ENCODE peak calls at places on chromosomes 16 and 17, in ten cellular contexts. One of them, this sample, is unnamed.

GRCh38 chr16:19393226-19394074 is 24.2 kb upstream of the TMC5 start:
- DNase-seq in AG04449: no peak
- DNase-seq in breast epithelium: no peak
- DNase-seq in foreskin fibroblast: no peak
- DNase-seq in fibroblast of lung: peak
- DNase-seq in CD8-positive, alpha-beta T cell: no peak
- DNase-seq in AG10803: no peak
- DNase-seq in PC-3: peak
- DNase-seq in body of pancreas: no peak
- DNase-seq in brain microvascular endothelial cell: peak
- DNase-seq in this sample: peak

GRCh38 chr17:48871551-48872351 is 20.8 kb upstream of the ATP5MC1 start:
- DNase-seq in AG04449: no peak
- DNase-seq in breast epithelium: no peak
- DNase-seq in foreskin fibroblast: no peak
- DNase-seq in fibroblast of lung: no peak
- DNase-seq in CD8-positive, alpha-beta T cell: no peak
- DNase-seq in AG10803: no peak
- DNase-seq in PC-3: no peak
- DNase-seq in body of pancreas: peak
- DNase-seq in brain microvascular endothelial cell: no peak
- DNase-seq in this sample: peak

GRCh38 chr16:8936421-8936820 is 27.3 kb downstream of the USP7 start:
- DNase-seq in AG04449: no peak
- DNase-seq in breast epithelium: no peak
- DNase-seq in foreskin fibroblast: peak
- DNase-seq in fibroblast of lung: peak
- DNase-seq in CD8-positive, alpha-beta T cell: peak
- DNase-seq in AG10803: no peak
- DNase-seq in PC-3: peak
- DNase-seq in body of pancreas: peak
- DNase-seq in brain microvascular endothelial cell: peak
- DNase-seq in this sample: no peak

GRCh38 chr17:15782809-15783208 is 50.7 kb downstream of the TBC1D26 start:
- DNase-seq in AG04449: no peak
- DNase-seq in breast epithelium: peak
- DNase-seq in foreskin fibroblast: peak
- DNase-seq in fibroblast of lung: peak
- DNase-seq in CD8-positive, alpha-beta T cell: peak
- DNase-seq in AG10803: peak
- DNase-seq in PC-3: no peak
- DNase-seq in body of pancreas: peak
- DNase-seq in brain microvascular endothelial cell: peak
- DNase-seq in this sample: peak

GRCh38 chr17:49521521-49522185 is 26.6 kb downstream of the NGFR start:
- DNase-seq in AG04449: no peak
- DNase-seq in breast epithelium: no peak
- DNase-seq in foreskin fibroblast: no peak
- DNase-seq in fibroblast of lung: no peak
- DNase-seq in CD8-positive, alpha-beta T cell: no peak
- DNase-seq in AG10803: no peak
- DNase-seq in PC-3: no peak
- DNase-seq in body of pancreas: no peak
- DNase-seq in brain microvascular endothelial cell: no peak
- DNase-seq in this sample: no peak

GRCh38 chr16:46763147-46763546 is 15.0 kb upstream of the MYLK3 start:
- DNase-seq in AG04449: no peak
- DNase-seq in breast epithelium: no peak
- DNase-seq in foreskin fibroblast: no peak
- DNase-seq in fibroblast of lung: peak
- DNase-seq in CD8-positive, alpha-beta T cell: no peak
- DNase-seq in AG10803: no peak
- DNase-seq in PC-3: no peak
- DNase-seq in body of pancreas: no peak
- DNase-seq in brain microvascular endothelial cell: no peak
- DNase-seq in this sample: peak

GRCh38 chr17:32487460-32488176 is 825 bp downstream of the CDK5R1 start:
- DNase-seq in AG04449: no peak
- DNase-seq in breast epithelium: no peak
- DNase-seq in foreskin fibroblast: no peak
- DNase-seq in fibroblast of lung: peak
- DNase-seq in CD8-positive, alpha-beta T cell: no peak
- DNase-seq in AG10803: no peak
- DNase-seq in PC-3: no peak
- DNase-seq in body of pancreas: no peak
- DNase-seq in brain microvascular endothelial cell: no peak
- DNase-seq in this sample: no peak

GRCh38 chr16:13343981-13344380 is 442.6 kb downstream of the SHISA9 start:
- DNase-seq in AG04449: no peak
- DNase-seq in breast epithelium: no peak
- DNase-seq in foreskin fibroblast: peak
- DNase-seq in fibroblast of lung: peak
- DNase-seq in CD8-positive, alpha-beta T cell: no peak
- DNase-seq in AG10803: peak
- DNase-seq in PC-3: no peak
- DNase-seq in body of pancreas: no peak
- DNase-seq in brain microvascular endothelial cell: no peak
- DNase-seq in this sample: no peak

GRCh38 chr16:88938933-88939813 is 37.8 kb downstream of the CBFA2T3 start:
- DNase-seq in AG04449: no peak
- DNase-seq in breast epithelium: no peak
- DNase-seq in foreskin fibroblast: no peak
- DNase-seq in fibroblast of lung: no peak
- DNase-seq in CD8-positive, alpha-beta T cell: no peak
- DNase-seq in AG10803: no peak
- DNase-seq in PC-3: no peak
- DNase-seq in body of pancreas: no peak
- DNase-seq in brain microvascular endothelial cell: no peak
- DNase-seq in this sample: no peak

GRCh38 chr16:88934066-88934667 is 42.8 kb downstream of the CBFA2T3 start:
- DNase-seq in AG04449: no peak
- DNase-seq in breast epithelium: no peak
- DNase-seq in foreskin fibroblast: no peak
- DNase-seq in fibroblast of lung: no peak
- DNase-seq in CD8-positive, alpha-beta T cell: no peak
- DNase-seq in AG10803: no peak
- DNase-seq in PC-3: no peak
- DNase-seq in body of pancreas: no peak
- DNase-seq in brain microvascular endothelial cell: no peak
- DNase-seq in this sample: no peak

GRCh38 chr16:88938119-88938932 is 38.7 kb downstream of the CBFA2T3 start:
- DNase-seq in AG04449: no peak
- DNase-seq in breast epithelium: no peak
- DNase-seq in foreskin fibroblast: no peak
- DNase-seq in fibroblast of lung: no peak
- DNase-seq in CD8-positive, alpha-beta T cell: no peak
- DNase-seq in AG10803: no peak
- DNase-seq in PC-3: no peak
- DNase-seq in body of pancreas: no peak
- DNase-seq in brain microvascular endothelial cell: no peak
- DNase-seq in this sample: no peak

GRCh38 chr16:88936913-88937666 is 39.9 kb downstream of the CBFA2T3 start:
- DNase-seq in AG04449: no peak
- DNase-seq in breast epithelium: no peak
- DNase-seq in foreskin fibroblast: no peak
- DNase-seq in fibroblast of lung: no peak
- DNase-seq in CD8-positive, alpha-beta T cell: no peak
- DNase-seq in AG10803: no peak
- DNase-seq in PC-3: no peak
- DNase-seq in body of pancreas: no peak
- DNase-seq in brain microvascular endothelial cell: no peak
- DNase-seq in this sample: no peak

DNA sequence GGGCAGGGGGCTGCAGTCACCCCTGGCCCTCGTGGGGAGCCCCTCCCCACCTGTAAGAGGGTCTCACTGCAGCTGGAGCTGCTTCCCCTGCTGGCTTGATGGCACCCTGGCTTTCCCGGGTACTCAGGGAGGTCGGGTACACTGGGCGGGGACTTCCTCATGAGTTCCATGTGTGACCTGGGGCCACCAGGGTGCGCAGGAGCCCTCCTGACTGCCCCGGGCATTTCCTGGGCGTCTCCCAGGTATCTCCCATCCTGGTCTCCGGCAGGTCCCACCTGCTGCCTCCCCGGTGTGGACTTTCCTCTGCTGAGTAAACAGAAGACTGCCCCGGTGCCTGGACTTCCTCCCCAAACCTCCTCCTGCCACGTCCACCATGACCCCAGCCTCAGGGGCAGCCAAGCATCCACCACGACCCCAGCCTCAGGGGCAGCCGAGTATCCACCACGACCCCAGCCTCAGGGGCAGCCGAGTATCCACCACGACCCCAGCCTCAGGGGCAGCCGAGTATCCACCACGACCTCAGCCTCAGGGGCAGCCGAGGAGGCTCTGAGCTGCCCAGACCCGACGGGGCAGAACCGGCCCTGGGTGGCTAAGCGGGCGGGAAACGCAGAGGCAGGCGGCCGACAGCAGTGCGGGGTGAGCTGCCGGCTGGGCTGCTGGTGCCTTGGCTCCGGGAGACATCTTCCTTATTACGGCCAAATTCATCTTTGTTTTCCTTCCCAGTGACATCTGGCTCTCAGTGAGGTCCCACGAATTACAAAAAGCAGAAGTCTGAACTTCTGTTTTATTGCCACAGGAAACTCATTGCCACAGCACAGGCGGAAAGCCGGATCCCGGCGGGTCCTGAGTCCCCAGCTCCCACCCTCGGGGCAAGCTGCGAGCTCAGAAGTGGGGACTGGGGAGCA is 40.7 kb downstream of the CBFA2T3 start:
- DNase-seq in AG04449: no peak
- DNase-seq in breast epithelium: no peak
- DNase-seq in foreskin fibroblast: no peak
- DNase-seq in fibroblast of lung: no peak
- DNase-seq in CD8-positive, alpha-beta T cell: no peak
- DNase-seq in AG10803: no peak
- DNase-seq in PC-3: peak
- DNase-seq in body of pancreas: peak
- DNase-seq in brain microvascular endothelial cell: no peak
- DNase-seq in this sample: no peak
- TF ChIP-seq CTCF in AG04449: no peak
- TF ChIP-seq CTCF in breast epithelium: no peak
- TF ChIP-seq CTCF in foreskin fibroblast: no peak
- TF ChIP-seq CTCF in fibroblast of lung: no peak
- TF ChIP-seq CTCF in CD8-positive, alpha-beta T cell: no peak
- TF ChIP-seq CTCF in AG10803: no peak
- TF ChIP-seq CTCF in PC-3: peak
- TF ChIP-seq CTCF in body of pancreas: peak
- TF ChIP-seq CTCF in brain microvascular endothelial cell: no peak
- TF ChIP-seq CTCF in this sample: no peak

GRCh38 chr16:89200124-89200849 is at the start of gene SLC22A31:
- DNase-seq in AG04449: no peak
- DNase-seq in breast epithelium: no peak
- DNase-seq in foreskin fibroblast: no peak
- DNase-seq in fibroblast of lung: no peak
- DNase-seq in CD8-positive, alpha-beta T cell: no peak
- DNase-seq in AG10803: no peak
- DNase-seq in PC-3: no peak
- DNase-seq in body of pancreas: peak
- DNase-seq in brain microvascular endothelial cell: no peak
- DNase-seq in this sample: no peak

GRCh38 chr16:89199241-89200123 is 855 bp downstream of the SLC22A31 start:
- DNase-seq in AG04449: no peak
- DNase-seq in breast epithelium: no peak
- DNase-seq in foreskin fibroblast: no peak
- DNase-seq in fibroblast of lung: no peak
- DNase-seq in CD8-positive, alpha-beta T cell: no peak
- DNase-seq in AG10803: no peak
- DNase-seq in PC-3: no peak
- DNase-seq in body of pancreas: peak
- DNase-seq in brain microvascular endothelial cell: no peak
- DNase-seq in this sample: no peak

GRCh38 chr16:89202422-89203215 is 2.3 kb upstream of the SLC22A31 start:
- DNase-seq in AG04449: no peak
- DNase-seq in breast epithelium: no peak
- DNase-seq in foreskin fibroblast: no peak
- DNase-seq in fibroblast of lung: no peak
- DNase-seq in CD8-positive, alpha-beta T cell: no peak
- DNase-seq in AG10803: no peak
- DNase-seq in PC-3: no peak
- DNase-seq in body of pancreas: no peak
- DNase-seq in brain microvascular endothelial cell: no peak
- DNase-seq in this sample: no peak

GRCh38 chr16:89200850-89201466 is 621 bp upstream of the SLC22A31 start:
- DNase-seq in AG04449: no peak
- DNase-seq in breast epithelium: no peak
- DNase-seq in foreskin fibroblast: no peak
- DNase-seq in fibroblast of lung: no peak
- DNase-seq in CD8-positive, alpha-beta T cell: no peak
- DNase-seq in AG10803: no peak
- DNase-seq in PC-3: no peak
- DNase-seq in body of pancreas: no peak
- DNase-seq in brain microvascular endothelial cell: no peak
- DNase-seq in this sample: no peak

DNA sequence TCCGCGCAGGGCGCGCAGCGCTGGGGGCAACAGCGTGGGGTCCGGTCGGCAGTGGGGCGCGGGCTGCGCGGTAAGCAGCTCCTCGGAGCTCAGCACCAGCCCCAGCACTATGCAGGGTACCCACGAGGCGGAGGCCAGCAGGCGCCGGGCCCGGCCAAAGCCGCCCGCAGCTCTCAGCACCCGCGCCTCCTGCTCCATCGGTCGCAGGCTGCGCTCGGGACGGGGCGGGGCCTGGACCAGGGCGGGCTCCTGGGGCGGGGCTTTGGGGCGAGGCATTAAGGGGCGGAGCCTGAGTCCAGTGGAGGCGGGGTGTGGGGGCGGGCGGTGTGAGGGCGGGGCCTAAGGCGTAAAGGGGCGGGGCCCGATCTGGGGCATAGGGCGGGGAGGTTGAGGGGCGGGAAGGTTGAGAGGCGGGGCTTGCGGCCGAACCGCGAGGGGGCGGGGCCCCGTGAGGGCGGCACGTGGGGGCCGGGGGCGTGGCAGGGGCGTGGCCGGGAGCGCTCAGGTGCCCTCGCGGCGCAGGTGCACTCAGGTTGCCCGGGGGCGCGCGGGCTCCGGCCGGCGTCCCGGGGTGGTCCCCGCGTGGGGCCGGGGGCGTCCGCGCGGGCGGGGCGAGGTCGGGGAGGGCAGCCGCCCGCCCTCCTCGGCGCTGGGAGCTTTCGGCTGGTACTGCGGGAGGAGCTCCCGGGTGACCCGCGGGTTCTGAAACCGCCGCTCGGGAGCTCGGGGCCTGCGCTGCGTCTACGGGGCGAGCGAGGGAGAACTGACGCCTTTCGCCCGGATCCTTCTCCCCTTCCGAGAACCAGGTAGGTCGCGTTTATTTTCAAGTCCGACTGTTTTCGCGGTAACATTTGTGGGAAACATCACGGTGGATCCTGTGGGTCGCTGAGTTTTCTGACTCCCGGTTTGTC is 1.4 kb upstream of the SLC22A31 start:
- DNase-seq in AG04449: no peak
- DNase-seq in breast epithelium: peak
- DNase-seq in foreskin fibroblast: peak
- DNase-seq in fibroblast of lung: peak
- DNase-seq in CD8-positive, alpha-beta T cell: peak
- DNase-seq in AG10803: peak
- DNase-seq in PC-3: peak
- DNase-seq in body of pancreas: peak
- DNase-seq in brain microvascular endothelial cell: peak
- DNase-seq in this sample: peak
- H3K4me3 ChIP-seq in AG04449: peak
- H3K4me3 ChIP-seq in breast epithelium: peak
- H3K4me3 ChIP-seq in foreskin fibroblast: no peak
- H3K4me3 ChIP-seq in fibroblast of lung: no peak
- H3K4me3 ChIP-seq in CD8-positive, alpha-beta T cell: no peak
- H3K4me3 ChIP-seq in AG10803: no peak
- H3K4me3 ChIP-seq in PC-3: peak
- H3K4me3 ChIP-seq in body of pancreas: no peak
- H3K4me3 ChIP-seq in brain microvascular endothelial cell: no peak
- H3K4me3 ChIP-seq in this sample: peak

DNA sequence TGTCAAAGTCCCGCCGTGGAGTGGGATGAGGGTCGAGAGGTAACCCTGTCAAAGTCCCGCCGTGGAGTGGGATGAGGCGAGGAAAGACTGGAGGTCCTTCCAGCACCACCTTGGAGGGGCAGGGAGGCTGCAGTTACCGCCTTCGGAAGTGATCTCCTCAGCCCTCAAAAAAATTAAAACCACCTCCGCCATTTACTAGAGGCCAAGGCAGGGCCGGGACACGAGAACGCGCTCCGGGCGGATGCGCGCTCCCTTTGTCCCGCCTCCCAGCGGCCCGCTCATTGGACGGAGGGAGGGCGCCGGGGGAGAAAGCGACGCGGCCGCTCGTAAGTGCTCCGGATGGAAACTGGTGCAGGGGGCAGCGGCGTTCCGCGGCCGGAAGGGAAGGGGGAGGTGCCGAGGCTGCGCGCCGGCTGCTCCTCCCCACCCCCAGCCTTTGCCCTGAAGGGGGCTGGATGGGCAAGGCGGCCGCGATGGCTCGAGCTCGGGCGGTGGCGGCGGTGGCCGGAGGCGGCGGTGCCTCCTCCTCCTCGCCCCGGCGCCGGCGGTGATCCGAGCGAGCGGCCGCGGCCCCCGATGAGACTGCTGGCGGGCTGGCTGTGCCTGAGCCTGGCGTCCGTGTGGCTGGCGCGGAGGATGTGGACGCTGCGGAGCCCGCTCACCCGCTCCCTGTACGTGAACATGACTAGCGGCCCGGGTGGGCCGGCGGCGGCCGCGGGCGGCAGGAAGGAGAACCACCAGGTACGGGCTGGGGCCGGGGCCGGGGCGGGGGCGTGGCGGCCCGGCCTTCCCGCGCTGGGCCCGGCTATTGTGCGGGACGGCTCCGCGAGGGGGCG is at the start of gene METTL9:
- DNase-seq in AG04449: peak
- DNase-seq in breast epithelium: peak
- DNase-seq in foreskin fibroblast: peak
- DNase-seq in fibroblast of lung: peak
- DNase-seq in CD8-positive, alpha-beta T cell: peak
- DNase-seq in AG10803: peak
- DNase-seq in PC-3: peak
- DNase-seq in body of pancreas: peak
- DNase-seq in brain microvascular endothelial cell: peak
- DNase-seq in this sample: peak
- TF ChIP-seq CTCF in AG04449: no peak
- TF ChIP-seq CTCF in breast epithelium: no peak
- TF ChIP-seq CTCF in foreskin fibroblast: no peak
- TF ChIP-seq CTCF in fibroblast of lung: no peak
- TF ChIP-seq CTCF in CD8-positive, alpha-beta T cell: no peak
- TF ChIP-seq CTCF in AG10803: no peak
- TF ChIP-seq CTCF in PC-3: no peak
- TF ChIP-seq CTCF in body of pancreas: peak
- TF ChIP-seq CTCF in brain microvascular endothelial cell: no peak
- TF ChIP-seq CTCF in this sample: no peak

DNA sequence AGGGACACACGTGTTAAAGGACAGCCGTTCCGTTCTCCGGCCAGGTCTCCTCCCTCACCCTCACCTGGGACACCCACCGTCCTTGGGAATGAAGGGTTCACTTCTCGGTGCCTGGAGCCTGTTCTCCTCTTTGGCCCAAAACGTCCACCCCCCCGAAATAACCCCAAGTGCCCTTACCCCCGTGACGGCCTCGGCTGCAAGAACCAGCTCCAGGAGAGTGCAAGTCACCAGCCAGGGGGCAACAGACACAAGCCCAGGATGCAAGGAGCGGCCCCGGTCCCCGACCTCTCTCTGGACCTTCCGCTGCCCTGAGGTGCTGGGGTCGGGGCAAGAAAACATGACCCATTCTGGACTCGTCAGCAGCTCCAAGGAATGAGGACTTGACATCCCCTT is 20.0 kb upstream of the UBE2I start:
- DNase-seq in AG04449: no peak
- DNase-seq in breast epithelium: no peak
- DNase-seq in foreskin fibroblast: no peak
- DNase-seq in fibroblast of lung: no peak
- DNase-seq in CD8-positive, alpha-beta T cell: no peak
- DNase-seq in AG10803: no peak
- DNase-seq in PC-3: no peak
- DNase-seq in body of pancreas: no peak
- DNase-seq in brain microvascular endothelial cell: no peak
- DNase-seq in this sample: no peak
- H3K4me3 ChIP-seq in AG04449: no peak
- H3K4me3 ChIP-seq in breast epithelium: no peak
- H3K4me3 ChIP-seq in foreskin fibroblast: no peak
- H3K4me3 ChIP-seq in fibroblast of lung: no peak
- H3K4me3 ChIP-seq in CD8-positive, alpha-beta T cell: no peak
- H3K4me3 ChIP-seq in AG10803: no peak
- H3K4me3 ChIP-seq in PC-3: no peak
- H3K4me3 ChIP-seq in body of pancreas: no peak
- H3K4me3 ChIP-seq in brain microvascular endothelial cell: no peak
- H3K4me3 ChIP-seq in this sample: no peak

This sample was measured in fibroblast of pulmonary artery.